ENCODE peak calls at places on chromosomes 5 and 9, in ten cellular contexts. One of them, this sample, is unnamed.

GRCh38 chr9:137878146-137878941 is 762 bp downstream of the CACNA1B start:
- DNase-seq in mucosa of gallbladder: no peak
- DNase-seq in fibroblast of pulmonary artery: peak; percentile 23
- DNase-seq in Ammon's horn: peak; percentile 41
- DNase-seq in lower lobe of right lung: peak; percentile 36
- DNase-seq in AG09309: no peak
- DNase-seq in A549: no peak
- DNase-seq in NAMALWA: no peak
- DNase-seq in stimulated activated CD4-positive, alpha-beta T cell treated with anti-CD3 and anti-CD28 coated beads, Interleukin-1b, Interleukin-23, amount 100 ng/mL, for 1 hour: no peak
- DNase-seq in ELR: no peak
- DNase-seq in this sample: no peak

GRCh38 chr9:69758981-69759477 is 782 bp downstream of the PTAR1 start:
- DNase-seq in mucosa of gallbladder: no peak
- DNase-seq in AG09309: no peak
- DNase-seq in lower lobe of right lung: no peak
- DNase-seq in stimulated activated CD4-positive, alpha-beta T cell treated with anti-CD3 and anti-CD28 coated beads, Interleukin-1b, Interleukin-23, amount 100 ng/mL, for 1 hour: no peak
- DNase-seq in A549: no peak
- DNase-seq in NAMALWA: no peak
- DNase-seq in ELR: no peak
- DNase-seq in fibroblast of pulmonary artery: no peak
- DNase-seq in Ammon's horn: peak; percentile 16
- DNase-seq in this sample: peak; percentile 14

GRCh38 chr5:149221326-149221725 is 50.3 kb upstream of the AFAP1L1 start:
- DNase-seq in ELR: peak; percentile 40
- DNase-seq in A549: no peak
- DNase-seq in AG09309: peak; percentile 17
- DNase-seq in stimulated activated CD4-positive, alpha-beta T cell treated with anti-CD3 and anti-CD28 coated beads, Interleukin-1b, Interleukin-23, amount 100 ng/mL, for 1 hour: no peak
- DNase-seq in Ammon's horn: peak; percentile 32
- DNase-seq in NAMALWA: no peak
- DNase-seq in mucosa of gallbladder: no peak
- DNase-seq in fibroblast of pulmonary artery: peak; percentile 69
- DNase-seq in lower lobe of right lung: no peak
- DNase-seq in this sample: no peak

GRCh38 chr9:137720571-137721110 is 101.8 kb downstream of the EHMT1 start:
- DNase-seq in stimulated activated CD4-positive, alpha-beta T cell treated with anti-CD3 and anti-CD28 coated beads, Interleukin-1b, Interleukin-23, amount 100 ng/mL, for 1 hour: no peak
- DNase-seq in NAMALWA: peak; percentile 19
- DNase-seq in lower lobe of right lung: no peak
- DNase-seq in AG09309: no peak
- DNase-seq in A549: no peak
- DNase-seq in ELR: no peak
- DNase-seq in Ammon's horn: no peak
- DNase-seq in fibroblast of pulmonary artery: no peak
- DNase-seq in mucosa of gallbladder: no peak
- DNase-seq in this sample: no peak

GRCh38 chr5:92468307-92468706 is 1085.2 kb upstream of the ARRDC3 start:
- DNase-seq in NAMALWA: no peak
- DNase-seq in fibroblast of pulmonary artery: no peak
- DNase-seq in A549: no peak
- DNase-seq in AG09309: no peak
- DNase-seq in lower lobe of right lung: no peak
- DNase-seq in mucosa of gallbladder: no peak
- DNase-seq in ELR: no peak
- DNase-seq in Ammon's horn: no peak
- DNase-seq in stimulated activated CD4-positive, alpha-beta T cell treated with anti-CD3 and anti-CD28 coated beads, Interleukin-1b, Interleukin-23, amount 100 ng/mL, for 1 hour: no peak
- DNase-seq in this sample: no peak

GRCh38 chr9:93683331-93684134 is 107.1 kb downstream of the PHF2 start:
- DNase-seq in lower lobe of right lung: no peak
- DNase-seq in NAMALWA: no peak
- DNase-seq in mucosa of gallbladder: peak; percentile 7
- DNase-seq in ELR: no peak
- DNase-seq in A549: no peak
- DNase-seq in stimulated activated CD4-positive, alpha-beta T cell treated with anti-CD3 and anti-CD28 coated beads, Interleukin-1b, Interleukin-23, amount 100 ng/mL, for 1 hour: no peak
- DNase-seq in AG09309: no peak
- DNase-seq in Ammon's horn: no peak
- DNase-seq in fibroblast of pulmonary artery: no peak
- DNase-seq in this sample: no peak

GRCh38 chr5:35990941-35991592 is at the start of gene UGT3A1:
- DNase-seq in stimulated activated CD4-positive, alpha-beta T cell treated with anti-CD3 and anti-CD28 coated beads, Interleukin-1b, Interleukin-23, amount 100 ng/mL, for 1 hour: no peak
- DNase-seq in ELR: no peak
- DNase-seq in AG09309: no peak
- DNase-seq in lower lobe of right lung: no peak
- DNase-seq in NAMALWA: no peak
- DNase-seq in A549: no peak
- DNase-seq in Ammon's horn: no peak
- DNase-seq in mucosa of gallbladder: no peak
- DNase-seq in fibroblast of pulmonary artery: no peak
- DNase-seq in this sample: no peak

GRCh38 chr9:34651876-34652602 is at the start of gene IL11RA:
- DNase-seq in fibroblast of pulmonary artery: peak; percentile 82
- DNase-seq in stimulated activated CD4-positive, alpha-beta T cell treated with anti-CD3 and anti-CD28 coated beads, Interleukin-1b, Interleukin-23, amount 100 ng/mL, for 1 hour: no peak
- DNase-seq in mucosa of gallbladder: peak; percentile 73
- DNase-seq in lower lobe of right lung: peak; percentile 92
- DNase-seq in NAMALWA: no peak
- DNase-seq in AG09309: peak; percentile 59
- DNase-seq in Ammon's horn: peak; percentile 91
- DNase-seq in ELR: peak; percentile 92
- DNase-seq in A549: peak; percentile 89
- DNase-seq in this sample: peak; percentile 87

GRCh38 chr5:36928947-36929346 is 52.4 kb downstream of the NIPBL start:
- DNase-seq in A549: no peak
- DNase-seq in NAMALWA: no peak
- DNase-seq in stimulated activated CD4-positive, alpha-beta T cell treated with anti-CD3 and anti-CD28 coated beads, Interleukin-1b, Interleukin-23, amount 100 ng/mL, for 1 hour: no peak
- DNase-seq in ELR: peak; percentile 87
- DNase-seq in Ammon's horn: no peak
- DNase-seq in mucosa of gallbladder: no peak
- DNase-seq in AG09309: peak; percentile 35
- DNase-seq in lower lobe of right lung: no peak
- DNase-seq in fibroblast of pulmonary artery: peak; percentile 35
- DNase-seq in this sample: peak; percentile 87

GRCh38 chr5:122788996-122789395 is 14.1 kb downstream of the SNX2 start:
- DNase-seq in lower lobe of right lung: no peak
- DNase-seq in ELR: no peak
- DNase-seq in fibroblast of pulmonary artery: no peak
- DNase-seq in NAMALWA: no peak
- DNase-seq in mucosa of gallbladder: no peak
- DNase-seq in stimulated activated CD4-positive, alpha-beta T cell treated with anti-CD3 and anti-CD28 coated beads, Interleukin-1b, Interleukin-23, amount 100 ng/mL, for 1 hour: no peak
- DNase-seq in Ammon's horn: no peak
- DNase-seq in AG09309: no peak
- DNase-seq in A549: no peak
- DNase-seq in this sample: no peak

GRCh38 chr5:154358410-154359221 is 87.2 kb upstream of the SAP30L start:
- DNase-seq in fibroblast of pulmonary artery: peak; percentile 67
- DNase-seq in AG09309: no peak
- DNase-seq in lower lobe of right lung: no peak
- DNase-seq in stimulated activated CD4-positive, alpha-beta T cell treated with anti-CD3 and anti-CD28 coated beads, Interleukin-1b, Interleukin-23, amount 100 ng/mL, for 1 hour: no peak
- DNase-seq in A549: no peak
- DNase-seq in mucosa of gallbladder: no peak
- DNase-seq in ELR: no peak
- DNase-seq in Ammon's horn: no peak
- DNase-seq in NAMALWA: no peak
- DNase-seq in this sample: no peak

GRCh38 chr5:143554194-143554717 is 150.8 kb upstream of the NR3C1 start:
- DNase-seq in stimulated activated CD4-positive, alpha-beta T cell treated with anti-CD3 and anti-CD28 coated beads, Interleukin-1b, Interleukin-23, amount 100 ng/mL, for 1 hour: no peak
- DNase-seq in NAMALWA: no peak
- DNase-seq in lower lobe of right lung: no peak
- DNase-seq in A549: peak; percentile 16
- DNase-seq in mucosa of gallbladder: no peak
- DNase-seq in Ammon's horn: no peak
- DNase-seq in AG09309: peak; percentile 96
- DNase-seq in fibroblast of pulmonary artery: peak; percentile 94
- DNase-seq in ELR: peak; percentile 99
- DNase-seq in this sample: peak; percentile 96

GRCh38 chr5:59036274-59036961 is 453.5 kb downstream of the RAB3C start:
- DNase-seq in Ammon's horn: no peak
- DNase-seq in lower lobe of right lung: peak; percentile 44
- DNase-seq in AG09309: peak; percentile 96
- DNase-seq in A549: no peak
- DNase-seq in mucosa of gallbladder: peak; percentile 17
- DNase-seq in NAMALWA: no peak
- DNase-seq in fibroblast of pulmonary artery: peak; percentile 96
- DNase-seq in stimulated activated CD4-positive, alpha-beta T cell treated with anti-CD3 and anti-CD28 coated beads, Interleukin-1b, Interleukin-23, amount 100 ng/mL, for 1 hour: no peak
- DNase-seq in ELR: peak; percentile 97
- DNase-seq in this sample: peak; percentile 96

GRCh38 chr9:4137234-4137633 is 162.6 kb downstream of the GLIS3 start:
- DNase-seq in lower lobe of right lung: no peak
- DNase-seq in ELR: peak; percentile 97
- DNase-seq in Ammon's horn: no peak
- DNase-seq in A549: peak; percentile 65
- DNase-seq in NAMALWA: no peak
- DNase-seq in stimulated activated CD4-positive, alpha-beta T cell treated with anti-CD3 and anti-CD28 coated beads, Interleukin-1b, Interleukin-23, amount 100 ng/mL, for 1 hour: no peak
- DNase-seq in AG09309: peak; percentile 92
- DNase-seq in mucosa of gallbladder: peak; percentile 45
- DNase-seq in fibroblast of pulmonary artery: peak; percentile 96
- DNase-seq in this sample: peak; percentile 99

GRCh38 chr9:77422969-77423368 is 225.2 kb downstream of the GNA14 start:
- DNase-seq in stimulated activated CD4-positive, alpha-beta T cell treated with anti-CD3 and anti-CD28 coated beads, Interleukin-1b, Interleukin-23, amount 100 ng/mL, for 1 hour: no peak
- DNase-seq in fibroblast of pulmonary artery: no peak
- DNase-seq in NAMALWA: no peak
- DNase-seq in mucosa of gallbladder: no peak
- DNase-seq in Ammon's horn: no peak
- DNase-seq in A549: no peak
- DNase-seq in ELR: no peak
- DNase-seq in AG09309: no peak
- DNase-seq in lower lobe of right lung: no peak
- DNase-seq in this sample: no peak

GRCh38 chr5:154038241-154038603 is 488 bp downstream of the FAM114A2 start:
- DNase-seq in fibroblast of pulmonary artery: no peak
- DNase-seq in mucosa of gallbladder: no peak
- DNase-seq in AG09309: no peak
- DNase-seq in Ammon's horn: no peak
- DNase-seq in lower lobe of right lung: no peak
- DNase-seq in NAMALWA: peak; percentile 75
- DNase-seq in stimulated activated CD4-positive, alpha-beta T cell treated with anti-CD3 and anti-CD28 coated beads, Interleukin-1b, Interleukin-23, amount 100 ng/mL, for 1 hour: no peak
- DNase-seq in A549: peak; percentile 38
- DNase-seq in ELR: peak; percentile 49
- DNase-seq in this sample: no peak

GRCh38 chr5:146671561-146671960 is 155.6 kb upstream of the GPR151 start:
- DNase-seq in AG09309: no peak
- DNase-seq in stimulated activated CD4-positive, alpha-beta T cell treated with anti-CD3 and anti-CD28 coated beads, Interleukin-1b, Interleukin-23, amount 100 ng/mL, for 1 hour: no peak
- DNase-seq in ELR: no peak
- DNase-seq in mucosa of gallbladder: no peak
- DNase-seq in Ammon's horn: no peak
- DNase-seq in A549: no peak
- DNase-seq in fibroblast of pulmonary artery: no peak
- DNase-seq in NAMALWA: no peak
- DNase-seq in lower lobe of right lung: no peak
- DNase-seq in this sample: no peak

GRCh38 chr9:21443849-21444625 is 3.8 kb downstream of the IFNA1 start:
- DNase-seq in fibroblast of pulmonary artery: no peak
- DNase-seq in Ammon's horn: no peak
- DNase-seq in A549: no peak
- DNase-seq in ELR: no peak
- DNase-seq in NAMALWA: peak; percentile 35
- DNase-seq in lower lobe of right lung: no peak
- DNase-seq in stimulated activated CD4-positive, alpha-beta T cell treated with anti-CD3 and anti-CD28 coated beads, Interleukin-1b, Interleukin-23, amount 100 ng/mL, for 1 hour: no peak
- DNase-seq in mucosa of gallbladder: no peak
- DNase-seq in AG09309: no peak
- DNase-seq in this sample: no peak

GRCh38 chr5:122154910-122155309 is 25.6 kb downstream of the ZNF474 start:
- DNase-seq in A549: no peak
- DNase-seq in NAMALWA: no peak
- DNase-seq in Ammon's horn: no peak
- DNase-seq in stimulated activated CD4-positive, alpha-beta T cell treated with anti-CD3 and anti-CD28 coated beads, Interleukin-1b, Interleukin-23, amount 100 ng/mL, for 1 hour: no peak
- DNase-seq in ELR: peak; percentile 76
- DNase-seq in AG09309: no peak
- DNase-seq in lower lobe of right lung: no peak
- DNase-seq in mucosa of gallbladder: no peak
- DNase-seq in fibroblast of pulmonary artery: peak; percentile 62
- DNase-seq in this sample: peak; percentile 73

GRCh38 chr5:141767671-141768070 is 85.6 kb upstream of the ARAP3 start:
- DNase-seq in ELR: no peak
- DNase-seq in Ammon's horn: no peak
- DNase-seq in fibroblast of pulmonary artery: no peak
- DNase-seq in lower lobe of right lung: no peak
- DNase-seq in AG09309: no peak
- DNase-seq in stimulated activated CD4-positive, alpha-beta T cell treated with anti-CD3 and anti-CD28 coated beads, Interleukin-1b, Interleukin-23, amount 100 ng/mL, for 1 hour: no peak
- DNase-seq in NAMALWA: no peak
- DNase-seq in mucosa of gallbladder: no peak
- DNase-seq in A549: no peak
- DNase-seq in this sample: no peak

GRCh38 chr5:151264113-151264512 is 11.1 kb downstream of the GM2A start:
- DNase-seq in AG09309: no peak
- DNase-seq in Ammon's horn: no peak
- DNase-seq in A549: no peak
- DNase-seq in stimulated activated CD4-positive, alpha-beta T cell treated with anti-CD3 and anti-CD28 coated beads, Interleukin-1b, Interleukin-23, amount 100 ng/mL, for 1 hour: no peak
- DNase-seq in mucosa of gallbladder: no peak
- DNase-seq in NAMALWA: no peak
- DNase-seq in fibroblast of pulmonary artery: peak; percentile 42
- DNase-seq in lower lobe of right lung: no peak
- DNase-seq in ELR: peak; percentile 81
- DNase-seq in this sample: peak; percentile 35

GRCh38 chr5:124162782-124163532 is 583.5 kb downstream of the ZNF608 start:
- DNase-seq in Ammon's horn: peak; percentile 94
- DNase-seq in A549: no peak
- DNase-seq in AG09309: no peak
- DNase-seq in mucosa of gallbladder: no peak
- DNase-seq in lower lobe of right lung: no peak
- DNase-seq in ELR: peak; percentile 1
- DNase-seq in NAMALWA: peak; percentile 54
- DNase-seq in fibroblast of pulmonary artery: no peak
- DNase-seq in stimulated activated CD4-positive, alpha-beta T cell treated with anti-CD3 and anti-CD28 coated beads, Interleukin-1b, Interleukin-23, amount 100 ng/mL, for 1 hour: no peak
- DNase-seq in this sample: peak; percentile 36

GRCh38 chr9:70510157-70510770 is 95.8 kb upstream of the KLF9 start:
- DNase-seq in NAMALWA: peak; percentile 34
- DNase-seq in fibroblast of pulmonary artery: peak; percentile 40
- DNase-seq in lower lobe of right lung: peak; percentile 59
- DNase-seq in Ammon's horn: peak; percentile 37
- DNase-seq in ELR: peak; percentile 43
- DNase-seq in stimulated activated CD4-positive, alpha-beta T cell treated with anti-CD3 and anti-CD28 coated beads, Interleukin-1b, Interleukin-23, amount 100 ng/mL, for 1 hour: no peak
- DNase-seq in AG09309: no peak
- DNase-seq in A549: peak; percentile 20
- DNase-seq in mucosa of gallbladder: no peak
- DNase-seq in this sample: no peak

GRCh38 chr5:180810210-180811011 is 7.8 kb upstream of the MGAT1 start:
- DNase-seq in AG09309: peak; percentile 66
- DNase-seq in ELR: peak; percentile 94
- DNase-seq in lower lobe of right lung: peak; percentile 97
- DNase-seq in stimulated activated CD4-positive, alpha-beta T cell treated with anti-CD3 and anti-CD28 coated beads, Interleukin-1b, Interleukin-23, amount 100 ng/mL, for 1 hour: peak; percentile 87
- DNase-seq in fibroblast of pulmonary artery: peak; percentile 95
- DNase-seq in NAMALWA: peak; percentile 94
- DNase-seq in A549: peak; percentile 87
- DNase-seq in mucosa of gallbladder: peak; percentile 97
- DNase-seq in Ammon's horn: peak; percentile 98
- DNase-seq in this sample: peak; percentile 91

GRCh38 chr5:166551384-166551783 is 1740.1 kb upstream of the WWC1 start:
- DNase-seq in A549: no peak
- DNase-seq in fibroblast of pulmonary artery: peak; percentile 71
- DNase-seq in AG09309: no peak
- DNase-seq in lower lobe of right lung: no peak
- DNase-seq in ELR: no peak
- DNase-seq in Ammon's horn: peak; percentile 85
- DNase-seq in mucosa of gallbladder: no peak
- DNase-seq in stimulated activated CD4-positive, alpha-beta T cell treated with anti-CD3 and anti-CD28 coated beads, Interleukin-1b, Interleukin-23, amount 100 ng/mL, for 1 hour: no peak
- DNase-seq in NAMALWA: no peak
- DNase-seq in this sample: no peak

GRCh38 chr5:143434261-143435206 is 31.0 kb upstream of the NR3C1 start:
- DNase-seq in stimulated activated CD4-positive, alpha-beta T cell treated with anti-CD3 and anti-CD28 coated beads, Interleukin-1b, Interleukin-23, amount 100 ng/mL, for 1 hour: peak; percentile 9
- DNase-seq in ELR: no peak
- DNase-seq in Ammon's horn: no peak
- DNase-seq in A549: no peak
- DNase-seq in AG09309: no peak
- DNase-seq in lower lobe of right lung: no peak
- DNase-seq in fibroblast of pulmonary artery: no peak
- DNase-seq in mucosa of gallbladder: no peak
- DNase-seq in NAMALWA: peak; percentile 89
- DNase-seq in this sample: peak; percentile 7

GRCh38 chr9:122498883-122499288 is 11.7 kb upstream of the OR1J2 start:
- DNase-seq in stimulated activated CD4-positive, alpha-beta T cell treated with anti-CD3 and anti-CD28 coated beads, Interleukin-1b, Interleukin-23, amount 100 ng/mL, for 1 hour: no peak
- DNase-seq in lower lobe of right lung: no peak
- DNase-seq in NAMALWA: peak; percentile 62
- DNase-seq in mucosa of gallbladder: peak; percentile 14
- DNase-seq in fibroblast of pulmonary artery: peak; percentile 64
- DNase-seq in ELR: peak; percentile 59
- DNase-seq in A549: peak; percentile 13
- DNase-seq in AG09309: peak; percentile 40
- DNase-seq in Ammon's horn: no peak
- DNase-seq in this sample: peak; percentile 34

GRCh38 chr9:89450213-89450612 is 47.7 kb downstream of the SEMA4D start:
- DNase-seq in NAMALWA: no peak
- DNase-seq in A549: no peak
- DNase-seq in ELR: no peak
- DNase-seq in AG09309: no peak
- DNase-seq in fibroblast of pulmonary artery: no peak
- DNase-seq in Ammon's horn: no peak
- DNase-seq in lower lobe of right lung: no peak
- DNase-seq in mucosa of gallbladder: no peak
- DNase-seq in stimulated activated CD4-positive, alpha-beta T cell treated with anti-CD3 and anti-CD28 coated beads, Interleukin-1b, Interleukin-23, amount 100 ng/mL, for 1 hour: no peak
- DNase-seq in this sample: no peak

This sample was measured in LHCN-M2.